ENCODE peak calls at places on chromosomes 4 and X, in six cellular contexts. B, W, A, S, R and N are unnamed samples.

GRCh38 chr4:60682901-60683300 is 517.2 kb upstream of the ADGRL3 start:
- DNase-seq in B (no peak), W (no peak), A (no peak), S (no peak), R (no peak), N (no peak)

GRCh38 chr4:45944000-45944399 is 179.9 kb downstream of the GABRG1 start:
- DNase-seq in B (no peak), W (no peak), A (no peak), S (no peak), R (no peak), N (no peak)

GRCh38 chrX:103153661-103154060 is 60.7 kb upstream of the NXF3 start:
- DNase-seq in B (no peak), W (no peak), A (no peak), S (no peak), R (no peak), N (no peak)

GRCh38 chr4:1178300-1179088 is 6.1 kb upstream of the SPON2 start:
- DNase-seq in B (no peak), W (no peak), A (no peak), S (no peak), R (no peak), N (no peak)

GRCh38 chrX:135345328-135345645 is 36.0 kb downstream of the ETDC start:
- DNase-seq in B (no peak), W (peak; percentile 25), A (no peak), S (peak; percentile 28), R (peak; percentile 45), N (no peak)

GRCh38 chrX:71632923-71633657 is 14.8 kb upstream of the CXCR3 start:
- DNase-seq in B (no peak), W (no peak), A (no peak), S (no peak), R (no peak), N (no peak)

GRCh38 chr4:88673886-88674285 is 23.7 kb downstream of the NAP1L5 start:
- DNase-seq in B (no peak), W (no peak), A (no peak), S (no peak), R (no peak), N (no peak)

GRCh38 chr4:125420499-125420898 is 105.7 kb downstream of the FAT4 start:
- DNase-seq in B (no peak), W (no peak), A (no peak), S (no peak), R (no peak), N (peak; percentile 43)

GRCh38 chr4:20252656-20253271 is 1.1 kb downstream of the SLIT2 start:
- DNase-seq in B (peak; percentile 82), W (peak; percentile 21), A (no peak), S (no peak), R (peak; percentile 20), N (no peak)

GRCh38 chrX:130196453-130196852 is 24.7 kb downstream of the RAB33A start:
- DNase-seq in B (no peak), W (no peak), A (no peak), S (no peak), R (no peak), N (no peak)

GRCh38 chrX:12197030-12197429 is 58.8 kb downstream of the FRMPD4 start:
- DNase-seq in B (no peak), W (no peak), A (no peak), S (no peak), R (no peak), N (no peak)

GRCh38 chr4:188941524-188942109 is 802.4 kb downstream of the TRIML1 start:
- DNase-seq in B (no peak), W (no peak), A (no peak), S (no peak), R (no peak), N (peak; percentile 100)

GRCh38 chrX:133083899-133084298 is 13.0 kb downstream of the USP26 start:
- DNase-seq in B (no peak), W (no peak), A (no peak), S (no peak), R (no peak), N (no peak)

GRCh38 chrX:120365320-120365719 is 3.4 kb downstream of the ATP1B4 start:
- DNase-seq in B (no peak), W (peak; percentile 47), A (no peak), S (peak; percentile 64), R (peak; percentile 37), N (no peak)

GRCh38 chr4:22736912-22737311 is 44.2 kb downstream of the GBA3 start:
- DNase-seq in B (no peak), W (no peak), A (no peak), S (no peak), R (no peak), N (no peak)

GRCh38 chr4:98945297-98945850 is 16.4 kb upstream of the EIF4E start:
- DNase-seq in B (no peak), W (no peak), A (no peak), S (no peak), R (no peak), N (no peak)

GRCh38 chr4:57163530-57164459 is 53.6 kb upstream of the IGFBP7 start:
- DNase-seq in B (peak; percentile 82), W (peak; percentile 85), A (peak; percentile 44), S (peak; percentile 85), R (peak; percentile 84), N (peak; percentile 31)

GRCh38 chr4:150723727-150724411 is 141.9 kb downstream of the MAB21L2 start:
- DNase-seq in B (no peak), W (no peak), A (no peak), S (peak; percentile 5), R (no peak), N (no peak)

GRCh38 chrX:50677789-50678188 is 136.2 kb downstream of the SHROOM4 start:
- DNase-seq in B (no peak), W (no peak), A (no peak), S (no peak), R (no peak), N (no peak)

GRCh38 chr4:73589261-73589847 is 30.9 kb downstream of the RASSF6 start:
- DNase-seq in B (no peak), W (no peak), A (no peak), S (no peak), R (no peak), N (no peak)

GRCh38 chr4:7894677-7895181 is 44.9 kb downstream of the AFAP1 start:
- DNase-seq in B (no peak), W (no peak), A (no peak), S (no peak), R (no peak), N (no peak)

GRCh38 chrX:26845051-26845450 is 618.1 kb downstream of the PPP4R3C start:
- DNase-seq in B (no peak), W (no peak), A (no peak), S (no peak), R (no peak), N (no peak)

GRCh38 chr4:185381794-185382193 is 13.9 kb downstream of the LRP2BP start:
- DNase-seq in B (no peak), W (no peak), A (no peak), S (no peak), R (no peak), N (no peak)

GRCh38 chr4:98653890-98654867 is 4.2 kb downstream of the TSPAN5 start:
- DNase-seq in B (no peak), W (no peak), A (no peak), S (no peak), R (no peak), N (no peak)

GRCh38 chr4:8467016-8467415 is 26.4 kb downstream of the TRMT44 start:
- DNase-seq in B (no peak), W (no peak), A (no peak), S (no peak), R (no peak), N (no peak)

GRCh38 chrX:156008915-156009314 is 11.4 kb downstream of the IL9R start:
- DNase-seq in B (no peak), W (no peak), A (no peak), S (no peak), R (no peak), N (no peak)

GRCh38 chr4:7441201-7441600 is 6.5 kb upstream of the PSAPL1 start:
- DNase-seq in B (no peak), W (no peak), A (no peak), S (no peak), R (no peak), N (no peak)

GRCh38 chrX:13235930-13236329 is 83.9 kb downstream of the ATXN3L start:
- DNase-seq in B (no peak), W (no peak), A (no peak), S (no peak), R (no peak), N (no peak)

GRCh38 chr4:23828779-23829178 is 61.1 kb downstream of the PPARGC1A start:
- DNase-seq in B (no peak), W (no peak), A (no peak), S (no peak), R (no peak), N (no peak)

GRCh38 chr4:55684276-55684675 is 48.2 kb upstream of the NMU start:
- DNase-seq in B (no peak), W (no peak), A (no peak), S (no peak), R (no peak), N (no peak)

GRCh38 chr4:7295917-7296660 is 103.8 kb downstream of the SORCS2 start:
- DNase-seq in B (no peak), W (no peak), A (no peak), S (peak; percentile 27), R (peak; percentile 31), N (no peak)

GRCh38 chr4:79297029-79297428 is 28.8 kb downstream of the NAA11 start:
- DNase-seq in B (no peak), W (no peak), A (no peak), S (no peak), R (no peak), N (no peak)
- TF ChIP-seq CTCF in B (no peak), W (no peak), A (no peak), S (no peak), R (no peak), N (no peak)

GRCh38 chr4:15906024-15906443 is 32.5 kb downstream of the FGFBP1 start:
- DNase-seq in B (peak; percentile 74), W (peak; percentile 89), A (no peak), S (peak; percentile 78), R (peak; percentile 18), N (peak; percentile 73)
- H3K4me3 ChIP-seq in B (peak overlapping the region; percentile 33), W (no peak overlapping the region), A (no peak overlapping the region), S (no peak overlapping the region), R (no peak overlapping the region), N (no peak overlapping the region)

DNA sequence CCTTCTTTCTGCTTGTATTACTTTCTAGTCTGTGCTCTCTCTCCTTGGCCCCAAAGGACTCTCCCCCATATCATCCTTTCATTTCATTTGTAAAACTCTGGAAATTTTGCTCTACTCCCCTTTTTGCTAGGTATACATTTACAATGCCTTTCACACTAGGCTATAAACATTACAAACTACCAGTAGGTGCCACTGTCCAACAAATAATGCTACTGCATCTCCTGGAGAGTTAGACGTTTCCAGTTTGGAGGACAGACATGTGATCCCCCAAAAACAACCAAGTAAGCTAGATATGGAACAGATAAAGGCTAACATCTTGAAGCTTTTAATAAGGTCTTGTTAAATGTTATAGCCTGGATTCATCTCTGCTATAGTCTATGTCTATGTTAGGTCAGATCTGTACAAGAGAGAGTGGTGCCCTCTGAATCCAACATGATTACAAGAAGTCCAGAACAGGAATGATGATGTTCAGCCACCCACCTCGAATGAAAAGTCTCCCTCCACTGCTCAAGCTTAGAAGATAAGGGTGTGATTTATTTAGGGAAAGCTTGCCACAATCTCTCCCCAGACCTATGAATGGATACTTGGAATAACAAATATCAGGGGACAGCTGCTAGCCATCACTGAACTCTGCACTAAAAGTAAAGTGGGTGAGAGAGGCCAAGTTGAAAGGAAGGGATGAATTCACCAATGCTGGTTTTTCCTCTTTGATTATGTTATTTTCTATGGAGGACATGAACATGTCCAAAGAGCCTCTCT is 14.3 kb downstream of the CBR4 start:
- DNase-seq in B (no peak), W (no peak), A (no peak), S (peak; percentile 29), R (no peak), N (no peak)
- TF ChIP-seq CTCF in B (no peak), W (no peak), A (peak; percentile 51), S (no peak), R (peak; percentile 53), N (no peak)

GRCh38 chr4:87521757-87522374 is 7.3 kb downstream of the SPARCL1 start:
- DNase-seq in B (no peak), W (no peak), A (peak; percentile 92), S (no peak), R (no peak), N (no peak)
- H3K4me3 ChIP-seq in B (no peak overlapping the region), W (no peak overlapping the region), A (no peak overlapping the region), S (no peak overlapping the region), R (peak overlapping the region; percentile 38), N (no peak overlapping the region)